ENCODE peak calls at places on chromosomes 13 and 19, in ten cellular contexts. F, H, J, I, X, Z, R, W, B and S are unnamed samples.

GRCh38 chr19:2097330-2098327 is 914 bp downstream of the IZUMO4 start:
- DNase-seq in F (no peak), H (peak), J (peak), I (no peak), X (no peak), Z (peak), R (peak), W (peak), B (peak), S (peak)

GRCh38 chr13:110503037-110503901 is 58.3 kb downstream of the RAB20 start:
- DNase-seq in F (no peak), H (no peak), J (no peak), I (no peak), X (no peak), Z (no peak), R (no peak), W (no peak), B (no peak), S (no peak)

GRCh38 chr13:98842858-98843481 is 90.5 kb upstream of the SLC15A1 start:
- DNase-seq in F (peak), H (peak), J (peak), I (peak), X (peak), Z (peak), R (peak), W (peak), B (peak), S (peak)

GRCh38 chr19:39924952-39925351 is 9.5 kb downstream of the FCGBP start:
- DNase-seq in F (no peak), H (no peak), J (no peak), I (no peak), X (no peak), Z (no peak), R (no peak), W (no peak), B (no peak), S (peak)

GRCh38 chr19:19338082-19338481 is 17.5 kb downstream of the MAU2 start:
- DNase-seq in F (no peak), H (no peak), J (no peak), I (no peak), X (no peak), Z (no peak), R (no peak), W (no peak), B (no peak), S (no peak)

GRCh38 chr13:42392706-42393572 is 121.0 kb downstream of the AKAP11 start:
- DNase-seq in F (no peak), H (no peak), J (no peak), I (no peak), X (no peak), Z (no peak), R (no peak), W (no peak), B (peak), S (no peak)

GRCh38 chr13:50928088-50928487 is 18.5 kb downstream of the RNASEH2B start:
- DNase-seq in F (no peak), H (no peak), J (no peak), I (no peak), X (no peak), Z (no peak), R (no peak), W (no peak), B (no peak), S (no peak)

GRCh38 chr13:42946927-42947326 is 45.1 kb downstream of the EPSTI1 start:
- DNase-seq in F (no peak), H (no peak), J (no peak), I (no peak), X (no peak), Z (no peak), R (no peak), W (no peak), B (no peak), S (no peak)

GRCh38 chr13:114204894-114205293 is 25.8 kb downstream of the CFAP97D2 start:
- DNase-seq in F (no peak), H (no peak), J (no peak), I (no peak), X (no peak), Z (no peak), R (no peak), W (no peak), B (no peak), S (no peak)

GRCh38 chr19:7652061-7652641 is 15.2 kb downstream of the STXBP2 start:
- DNase-seq in F (peak), H (peak), J (peak), I (peak), X (peak), Z (peak), R (peak), W (peak), B (peak), S (peak)

GRCh38 chr19:15280048-15280725 is 47.9 kb upstream of the EPHX3 start:
- DNase-seq in F (no peak), H (no peak), J (no peak), I (no peak), X (peak), Z (no peak), R (no peak), W (no peak), B (no peak), S (no peak)

GRCh38 chr13:92463134-92463533 is 763.5 kb upstream of the GPC6 start:
- DNase-seq in F (no peak), H (peak), J (no peak), I (peak), X (no peak), Z (peak), R (no peak), W (no peak), B (no peak), S (peak)

GRCh38 chr19:43503501-43504425 is 783 bp downstream of the PHLDB3 start:
- DNase-seq in F (peak), H (peak), J (peak), I (peak), X (peak), Z (peak), R (peak), W (peak), B (peak), S (peak)

GRCh38 chr13:98313938-98314292 is 136.8 kb upstream of the RNF113B start:
- DNase-seq in F (no peak), H (peak), J (no peak), I (no peak), X (no peak), Z (no peak), R (no peak), W (no peak), B (no peak), S (no peak)

GRCh38 chr19:39277598-39277997 is 9.4 kb downstream of the IFNL2 start:
- DNase-seq in F (no peak), H (no peak), J (no peak), I (no peak), X (no peak), Z (no peak), R (no peak), W (no peak), B (no peak), S (no peak)

GRCh38 chr19:11279505-11280236 is 16.3 kb upstream of the TSPAN16 start:
- DNase-seq in F (no peak), H (no peak), J (no peak), I (no peak), X (no peak), Z (peak), R (no peak), W (no peak), B (peak), S (no peak)

GRCh38 chr13:41457589-41458186 is 338 bp downstream of the RGCC start:
- DNase-seq in F (no peak), H (no peak), J (peak), I (no peak), X (no peak), Z (peak), R (peak), W (no peak), B (peak), S (peak)

GRCh38 chr13:66003558-66003957 is 1226.6 kb downstream of the PCDH9 start:
- DNase-seq in F (no peak), H (no peak), J (no peak), I (no peak), X (no peak), Z (no peak), R (no peak), W (no peak), B (no peak), S (no peak)